ENCODE peak calls at places on chromosomes 3 and 15, in nine cellular contexts. One of them, this sample, is unnamed.

GRCh38 chr15:48507416-48508065 is 138.0 kb downstream of the FBN1 start:
- DNase-seq in cardiac fibroblast: peak
- DNase-seq in thoracic aorta: no peak
- DNase-seq in breast epithelium: no peak
- DNase-seq in fibroblast of pulmonary artery: peak
- DNase-seq in astrocyte of the spinal cord: peak
- DNase-seq in heart left ventricle: no peak
- DNase-seq in HFF-Myc: peak
- DNase-seq in GM06990: no peak
- DNase-seq in this sample: peak

GRCh38 chr3:13687409-13687989 is 138.6 kb downstream of the FBLN2 start:
- DNase-seq in cardiac fibroblast: no peak
- DNase-seq in thoracic aorta: no peak
- DNase-seq in breast epithelium: no peak
- DNase-seq in fibroblast of pulmonary artery: no peak
- DNase-seq in astrocyte of the spinal cord: no peak
- DNase-seq in heart left ventricle: no peak
- DNase-seq in HFF-Myc: no peak
- DNase-seq in GM06990: no peak
- DNase-seq in this sample: no peak

GRCh38 chr3:178454714-178455113 is 81.5 kb upstream of the KCNMB2 start:
- DNase-seq in cardiac fibroblast: peak
- DNase-seq in thoracic aorta: no peak
- DNase-seq in breast epithelium: no peak
- DNase-seq in fibroblast of pulmonary artery: peak
- DNase-seq in astrocyte of the spinal cord: peak
- DNase-seq in heart left ventricle: peak
- DNase-seq in HFF-Myc: no peak
- DNase-seq in GM06990: no peak
- DNase-seq in this sample: no peak

GRCh38 chr15:48393650-48394049 is 62.4 kb downstream of the DUT start:
- DNase-seq in cardiac fibroblast: peak
- DNase-seq in thoracic aorta: no peak
- DNase-seq in breast epithelium: no peak
- DNase-seq in fibroblast of pulmonary artery: peak
- DNase-seq in astrocyte of the spinal cord: peak
- DNase-seq in heart left ventricle: peak
- DNase-seq in HFF-Myc: no peak
- DNase-seq in GM06990: no peak
- DNase-seq in this sample: no peak

GRCh38 chr3:189304465-189305341 is 132.9 kb downstream of the TPRG1 start:
- DNase-seq in cardiac fibroblast: peak
- DNase-seq in thoracic aorta: no peak
- DNase-seq in breast epithelium: peak
- DNase-seq in fibroblast of pulmonary artery: no peak
- DNase-seq in astrocyte of the spinal cord: peak
- DNase-seq in heart left ventricle: no peak
- DNase-seq in HFF-Myc: no peak
- DNase-seq in GM06990: no peak
- DNase-seq in this sample: no peak

GRCh38 chr3:193899001-193899400 is 236.9 kb upstream of the HES1 start:
- DNase-seq in cardiac fibroblast: no peak
- DNase-seq in thoracic aorta: no peak
- DNase-seq in breast epithelium: no peak
- DNase-seq in fibroblast of pulmonary artery: no peak
- DNase-seq in astrocyte of the spinal cord: no peak
- DNase-seq in heart left ventricle: no peak
- DNase-seq in HFF-Myc: no peak
- DNase-seq in GM06990: no peak
- DNase-seq in this sample: no peak

GRCh38 chr3:10012106-10012505 is 14.1 kb upstream of the FANCD2 start:
- DNase-seq in cardiac fibroblast: no peak
- DNase-seq in thoracic aorta: no peak
- DNase-seq in breast epithelium: no peak
- DNase-seq in fibroblast of pulmonary artery: no peak
- DNase-seq in astrocyte of the spinal cord: no peak
- DNase-seq in heart left ventricle: no peak
- DNase-seq in HFF-Myc: no peak
- DNase-seq in GM06990: no peak
- DNase-seq in this sample: no peak

GRCh38 chr3:48151058-48151806 is 37.0 kb downstream of the CDC25A start:
- DNase-seq in cardiac fibroblast: peak
- DNase-seq in thoracic aorta: peak
- DNase-seq in breast epithelium: peak
- DNase-seq in fibroblast of pulmonary artery: peak
- DNase-seq in astrocyte of the spinal cord: peak
- DNase-seq in heart left ventricle: peak
- DNase-seq in HFF-Myc: peak
- DNase-seq in GM06990: peak
- DNase-seq in this sample: peak

GRCh38 chr3:195151866-195152526 is 119.0 kb downstream of the XXYLT1 start:
- DNase-seq in cardiac fibroblast: peak
- DNase-seq in thoracic aorta: no peak
- DNase-seq in breast epithelium: no peak
- DNase-seq in fibroblast of pulmonary artery: peak
- DNase-seq in astrocyte of the spinal cord: peak
- DNase-seq in heart left ventricle: no peak
- DNase-seq in HFF-Myc: no peak
- DNase-seq in GM06990: no peak
- DNase-seq in this sample: no peak

GRCh38 chr15:70722266-70723123 is 40.9 kb downstream of the UACA start:
- DNase-seq in cardiac fibroblast: peak
- DNase-seq in thoracic aorta: no peak
- DNase-seq in breast epithelium: no peak
- DNase-seq in fibroblast of pulmonary artery: peak
- DNase-seq in astrocyte of the spinal cord: peak
- DNase-seq in heart left ventricle: no peak
- DNase-seq in HFF-Myc: no peak
- DNase-seq in GM06990: no peak
- DNase-seq in this sample: peak

GRCh38 chr3:4362523-4362922 is 59.4 kb downstream of the SETMAR start:
- DNase-seq in cardiac fibroblast: no peak
- DNase-seq in thoracic aorta: no peak
- DNase-seq in breast epithelium: no peak
- DNase-seq in fibroblast of pulmonary artery: no peak
- DNase-seq in astrocyte of the spinal cord: no peak
- DNase-seq in heart left ventricle: no peak
- DNase-seq in HFF-Myc: no peak
- DNase-seq in GM06990: no peak
- DNase-seq in this sample: no peak

DNA sequence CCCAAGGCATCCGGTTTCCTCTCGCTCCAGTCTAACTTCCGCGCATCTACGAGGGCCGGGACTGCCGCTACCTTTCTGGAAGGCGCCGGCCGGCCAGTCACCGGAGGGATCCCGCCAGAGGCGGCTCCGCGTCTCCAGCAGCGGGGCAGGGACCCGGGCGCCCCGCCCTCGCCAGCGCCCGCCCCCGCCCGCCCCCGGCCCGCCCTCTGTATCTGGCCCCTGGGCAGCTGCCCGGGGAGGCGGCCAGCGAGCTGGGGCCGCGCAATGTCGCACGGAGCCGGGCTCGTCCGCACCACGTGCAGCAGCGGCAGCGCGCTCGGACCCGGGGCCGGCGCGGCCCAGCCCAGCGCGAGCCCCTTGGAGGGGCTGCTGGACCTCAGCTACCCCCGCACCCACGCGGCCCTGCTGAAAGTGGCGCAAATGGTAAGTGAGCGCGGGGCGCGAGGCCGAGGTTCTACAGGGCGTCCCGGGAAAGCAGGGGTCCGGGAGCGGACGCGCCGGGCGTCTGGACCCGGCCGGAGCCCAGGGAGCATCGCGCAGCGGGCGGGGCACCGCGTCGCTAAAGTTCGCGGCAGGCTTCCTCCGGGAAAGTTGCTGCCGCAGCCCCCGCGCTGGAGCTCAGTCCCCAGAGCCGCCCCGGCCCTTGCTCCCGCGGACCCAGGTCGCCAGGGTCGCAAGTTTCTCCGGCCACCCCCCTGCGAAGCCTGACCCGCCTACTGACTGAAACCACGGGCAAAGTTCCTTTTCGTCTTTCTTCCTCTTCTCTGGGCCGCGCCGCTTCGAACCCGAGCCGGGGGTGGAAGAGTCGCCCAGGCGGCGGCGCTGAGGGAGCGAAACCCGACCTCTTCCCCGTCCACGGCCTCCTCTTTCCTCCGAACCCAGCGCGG is at the start of gene CMTM7:
- DNase-seq in cardiac fibroblast: peak
- DNase-seq in thoracic aorta: no peak
- DNase-seq in breast epithelium: peak
- DNase-seq in fibroblast of pulmonary artery: peak
- DNase-seq in astrocyte of the spinal cord: peak
- DNase-seq in heart left ventricle: peak
- DNase-seq in HFF-Myc: no peak
- DNase-seq in GM06990: peak
- DNase-seq in this sample: no peak
- TF ChIP-seq CTCF in cardiac fibroblast: no peak
- TF ChIP-seq CTCF in thoracic aorta: no peak
- TF ChIP-seq CTCF in breast epithelium: no peak
- TF ChIP-seq CTCF in fibroblast of pulmonary artery: no peak
- TF ChIP-seq CTCF in astrocyte of the spinal cord: no peak
- TF ChIP-seq CTCF in heart left ventricle: no peak
- TF ChIP-seq CTCF in HFF-Myc: no peak
- TF ChIP-seq CTCF in GM06990: no peak
- TF ChIP-seq CTCF in this sample: no peak

GRCh38 chr3:147410518-147411234 is 1.5 kb downstream of the ZIC1 start:
- DNase-seq in cardiac fibroblast: peak
- DNase-seq in thoracic aorta: no peak
- DNase-seq in breast epithelium: no peak
- DNase-seq in fibroblast of pulmonary artery: peak
- DNase-seq in astrocyte of the spinal cord: peak
- DNase-seq in heart left ventricle: no peak
- DNase-seq in HFF-Myc: peak
- DNase-seq in GM06990: no peak
- DNase-seq in this sample: no peak

GRCh38 chr3:147411235-147411607 is 2.1 kb downstream of the ZIC1 start:
- DNase-seq in cardiac fibroblast: peak
- DNase-seq in thoracic aorta: no peak
- DNase-seq in breast epithelium: no peak
- DNase-seq in fibroblast of pulmonary artery: peak
- DNase-seq in astrocyte of the spinal cord: peak
- DNase-seq in heart left ventricle: no peak
- DNase-seq in HFF-Myc: no peak
- DNase-seq in GM06990: no peak
- DNase-seq in this sample: no peak

GRCh38 chr3:147412491-147412916 is 3.3 kb downstream of the ZIC1 start:
- DNase-seq in cardiac fibroblast: no peak
- DNase-seq in thoracic aorta: no peak
- DNase-seq in breast epithelium: no peak
- DNase-seq in fibroblast of pulmonary artery: no peak
- DNase-seq in astrocyte of the spinal cord: peak
- DNase-seq in heart left ventricle: no peak
- DNase-seq in HFF-Myc: no peak
- DNase-seq in GM06990: no peak
- DNase-seq in this sample: no peak

GRCh38 chr3:147412917-147413711 is 3.9 kb downstream of the ZIC1 start:
- DNase-seq in cardiac fibroblast: no peak
- DNase-seq in thoracic aorta: no peak
- DNase-seq in breast epithelium: no peak
- DNase-seq in fibroblast of pulmonary artery: no peak
- DNase-seq in astrocyte of the spinal cord: peak
- DNase-seq in heart left ventricle: no peak
- DNase-seq in HFF-Myc: no peak
- DNase-seq in GM06990: no peak
- DNase-seq in this sample: no peak

DNA sequence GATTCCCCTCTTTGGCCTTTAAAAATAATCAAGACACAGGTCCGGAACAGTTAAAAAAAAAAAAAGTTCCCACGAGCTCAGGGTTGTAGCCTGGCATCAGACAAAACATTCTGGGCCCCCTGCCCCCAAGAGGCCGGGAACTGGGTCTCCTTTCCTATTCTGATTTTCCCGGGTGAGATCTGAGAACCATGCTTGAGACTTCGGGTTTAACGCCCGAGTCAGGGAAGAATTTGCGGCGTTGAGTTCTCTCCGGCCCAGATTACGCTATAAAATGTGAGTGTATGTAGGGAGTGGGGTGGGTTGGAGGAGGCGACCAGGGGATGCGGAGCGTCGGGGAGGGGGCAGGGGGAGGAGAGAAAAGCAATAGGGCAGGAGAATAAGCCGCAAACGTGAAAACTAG is 2.6 kb downstream of the ZIC1 start:
- DNase-seq in cardiac fibroblast: no peak
- DNase-seq in thoracic aorta: no peak
- DNase-seq in breast epithelium: no peak
- DNase-seq in fibroblast of pulmonary artery: no peak
- DNase-seq in astrocyte of the spinal cord: peak
- DNase-seq in heart left ventricle: no peak
- DNase-seq in HFF-Myc: no peak
- DNase-seq in GM06990: no peak
- DNase-seq in this sample: no peak
- H3K4me3 ChIP-seq in cardiac fibroblast: no peak
- H3K4me3 ChIP-seq in thoracic aorta: no peak
- H3K4me3 ChIP-seq in breast epithelium: no peak
- H3K4me3 ChIP-seq in fibroblast of pulmonary artery: no peak
- H3K4me3 ChIP-seq in astrocyte of the spinal cord: peak
- H3K4me3 ChIP-seq in heart left ventricle: no peak
- H3K4me3 ChIP-seq in HFF-Myc: peak
- H3K4me3 ChIP-seq in GM06990: no peak
- H3K4me3 ChIP-seq in this sample: no peak

DNA sequence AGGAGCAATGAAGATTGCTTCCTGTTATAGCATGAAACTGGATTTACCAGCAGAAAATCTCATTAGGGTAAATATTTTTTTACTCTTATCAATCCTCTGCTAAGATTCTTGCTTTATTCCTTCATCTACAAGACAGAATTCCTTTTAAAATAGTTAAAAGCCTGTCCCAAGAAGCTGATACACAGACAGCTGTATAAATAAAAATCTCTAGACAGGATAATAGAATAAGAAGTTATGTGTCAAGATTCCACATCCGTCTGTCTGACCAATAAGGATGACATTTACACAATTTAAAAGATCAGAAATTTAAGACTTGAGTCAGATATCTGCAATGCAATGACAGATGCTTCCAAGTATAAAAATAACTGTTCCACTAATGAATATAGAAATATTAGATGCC is 57.6 kb downstream of the SSR3 start:
- DNase-seq in cardiac fibroblast: no peak
- DNase-seq in thoracic aorta: no peak
- DNase-seq in breast epithelium: no peak
- DNase-seq in fibroblast of pulmonary artery: no peak
- DNase-seq in astrocyte of the spinal cord: peak
- DNase-seq in heart left ventricle: no peak
- DNase-seq in HFF-Myc: no peak
- DNase-seq in GM06990: no peak
- DNase-seq in this sample: no peak
- TF ChIP-seq CTCF in cardiac fibroblast: no peak
- TF ChIP-seq CTCF in thoracic aorta: no peak
- TF ChIP-seq CTCF in breast epithelium: no peak
- TF ChIP-seq CTCF in fibroblast of pulmonary artery: no peak
- TF ChIP-seq CTCF in astrocyte of the spinal cord: no peak
- TF ChIP-seq CTCF in heart left ventricle: no peak
- TF ChIP-seq CTCF in HFF-Myc: no peak
- TF ChIP-seq CTCF in GM06990: no peak
- TF ChIP-seq CTCF in this sample: no peak

DNA sequence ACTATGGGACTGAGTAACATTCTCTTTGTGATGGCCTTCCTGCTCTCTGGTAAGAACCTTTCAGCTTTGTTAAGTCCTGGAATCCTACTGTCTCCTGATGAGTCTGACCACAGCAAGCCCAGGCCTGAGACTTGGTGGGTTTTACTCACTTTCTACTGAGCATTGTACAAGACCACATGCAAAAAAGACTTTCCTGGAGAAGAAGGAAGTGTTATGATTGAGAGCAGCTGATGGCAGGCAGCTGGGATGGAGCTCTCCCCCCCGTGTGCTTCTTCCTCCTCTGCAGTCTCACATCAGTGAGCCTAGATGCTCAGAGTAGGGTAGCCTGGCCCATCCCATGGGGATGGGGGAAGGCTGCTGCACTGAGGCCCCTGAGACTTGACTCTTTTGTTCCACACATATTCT is 36.4 kb downstream of the CD86 start:
- DNase-seq in cardiac fibroblast: no peak
- DNase-seq in thoracic aorta: no peak
- DNase-seq in breast epithelium: no peak
- DNase-seq in fibroblast of pulmonary artery: no peak
- DNase-seq in astrocyte of the spinal cord: no peak
- DNase-seq in heart left ventricle: no peak
- DNase-seq in HFF-Myc: no peak
- DNase-seq in GM06990: no peak
- DNase-seq in this sample: no peak
- H3K4me3 ChIP-seq in cardiac fibroblast: no peak
- H3K4me3 ChIP-seq in thoracic aorta: no peak
- H3K4me3 ChIP-seq in breast epithelium: no peak
- H3K4me3 ChIP-seq in fibroblast of pulmonary artery: no peak
- H3K4me3 ChIP-seq in astrocyte of the spinal cord: no peak
- H3K4me3 ChIP-seq in heart left ventricle: no peak
- H3K4me3 ChIP-seq in HFF-Myc: no peak
- H3K4me3 ChIP-seq in GM06990: no peak
- H3K4me3 ChIP-seq in this sample: no peak

This sample was measured in GM12864.